ENCODE peak calls at places on chromosomes 6 and 20, in seven cellular contexts. One of them, this sample, is unnamed.

GRCh38 chr6:3162565-3163247 is 5.4 kb upstream of the TUBB2A start:
- DNase-seq in uterus: peak; percentile 70
- DNase-seq in effector CD4-positive, alpha-beta T cell: peak; percentile 51
- DNase-seq in Daoy: peak; percentile 86
- DNase-seq in neuronal stem cell: peak; percentile 77
- DNase-seq in omental fat pad: no peak
- DNase-seq in ureter: peak; percentile 76
- DNase-seq in this sample: peak; percentile 63

GRCh38 chr6:158389188-158389919 is 77.1 kb downstream of the TULP4 start:
- DNase-seq in uterus: no peak
- DNase-seq in effector CD4-positive, alpha-beta T cell: no peak
- DNase-seq in Daoy: no peak
- DNase-seq in neuronal stem cell: no peak
- DNase-seq in omental fat pad: no peak
- DNase-seq in ureter: no peak
- DNase-seq in this sample: no peak

GRCh38 chr20:20211988-20212518 is 155.9 kb upstream of the INSM1 start:
- DNase-seq in uterus: no peak
- DNase-seq in effector CD4-positive, alpha-beta T cell: no peak
- DNase-seq in Daoy: peak; percentile 11
- DNase-seq in neuronal stem cell: no peak
- DNase-seq in omental fat pad: no peak
- DNase-seq in ureter: no peak
- DNase-seq in this sample: no peak

GRCh38 chr20:38212806-38213606 is 47.5 kb downstream of the KIAA1755 start:
- DNase-seq in uterus: no peak
- DNase-seq in effector CD4-positive, alpha-beta T cell: no peak
- DNase-seq in Daoy: no peak
- DNase-seq in neuronal stem cell: no peak
- DNase-seq in omental fat pad: no peak
- DNase-seq in ureter: no peak
- DNase-seq in this sample: no peak

GRCh38 chr6:132147530-132148011 is 196.4 kb upstream of the CCN2 start:
- DNase-seq in uterus: no peak
- DNase-seq in effector CD4-positive, alpha-beta T cell: no peak
- DNase-seq in Daoy: peak; percentile 86
- DNase-seq in neuronal stem cell: no peak
- DNase-seq in omental fat pad: no peak
- DNase-seq in ureter: no peak
- DNase-seq in this sample: no peak

GRCh38 chr6:33926451-33926850 is 122.6 kb upstream of the MLN start:
- DNase-seq in uterus: no peak
- DNase-seq in effector CD4-positive, alpha-beta T cell: no peak
- DNase-seq in Daoy: peak; percentile 21
- DNase-seq in neuronal stem cell: no peak
- DNase-seq in omental fat pad: no peak
- DNase-seq in ureter: no peak
- DNase-seq in this sample: no peak

GRCh38 chr6:155436981-155437749 is 18.5 kb downstream of the NOX3 start:
- DNase-seq in uterus: no peak
- DNase-seq in effector CD4-positive, alpha-beta T cell: no peak
- DNase-seq in Daoy: no peak
- DNase-seq in neuronal stem cell: no peak
- DNase-seq in omental fat pad: no peak
- DNase-seq in ureter: no peak
- DNase-seq in this sample: no peak

GRCh38 chr20:36754656-36755222 is 8.8 kb upstream of the NDRG3 start:
- DNase-seq in uterus: peak; percentile 57
- DNase-seq in effector CD4-positive, alpha-beta T cell: peak; percentile 29
- DNase-seq in Daoy: peak; percentile 50
- DNase-seq in neuronal stem cell: peak; percentile 41
- DNase-seq in omental fat pad: no peak
- DNase-seq in ureter: no peak
- DNase-seq in this sample: peak; percentile 75

GRCh38 chr6:39251406-39251805 is 22.1 kb upstream of the KCNK5 start:
- DNase-seq in uterus: no peak
- DNase-seq in effector CD4-positive, alpha-beta T cell: no peak
- DNase-seq in Daoy: peak; percentile 40
- DNase-seq in neuronal stem cell: no peak
- DNase-seq in omental fat pad: no peak
- DNase-seq in ureter: no peak
- DNase-seq in this sample: no peak

GRCh38 chr6:13614126-13614925 is 809 bp upstream of the NOL7 start:
- DNase-seq in uterus: no peak
- DNase-seq in effector CD4-positive, alpha-beta T cell: peak; percentile 15
- DNase-seq in Daoy: peak; percentile 73
- DNase-seq in neuronal stem cell: no peak
- DNase-seq in omental fat pad: no peak
- DNase-seq in ureter: no peak
- DNase-seq in this sample: no peak

GRCh38 chr6:157092736-157093135 is 230.6 kb downstream of the TMEM242 start:
- DNase-seq in uterus: no peak
- DNase-seq in effector CD4-positive, alpha-beta T cell: no peak
- DNase-seq in Daoy: peak; percentile 51
- DNase-seq in neuronal stem cell: no peak
- DNase-seq in omental fat pad: no peak
- DNase-seq in ureter: no peak
- DNase-seq in this sample: no peak

GRCh38 chr6:52595000-52595795 is 18.3 kb upstream of the TRAM2 start:
- DNase-seq in uterus: peak; percentile 63
- DNase-seq in effector CD4-positive, alpha-beta T cell: no peak
- DNase-seq in Daoy: peak; percentile 79
- DNase-seq in neuronal stem cell: no peak
- DNase-seq in omental fat pad: no peak
- DNase-seq in ureter: no peak
- DNase-seq in this sample: no peak

GRCh38 chr6:70657706-70658105 is 10.0 kb upstream of the SMAP1 start:
- DNase-seq in uterus: no peak
- DNase-seq in effector CD4-positive, alpha-beta T cell: no peak
- DNase-seq in Daoy: no peak
- DNase-seq in neuronal stem cell: no peak
- DNase-seq in omental fat pad: no peak
- DNase-seq in ureter: no peak
- DNase-seq in this sample: no peak

GRCh38 chr20:38132910-38133501 is 32.1 kb downstream of the TGM2 start:
- DNase-seq in uterus: no peak
- DNase-seq in effector CD4-positive, alpha-beta T cell: no peak
- DNase-seq in Daoy: no peak
- DNase-seq in neuronal stem cell: no peak
- DNase-seq in omental fat pad: no peak
- DNase-seq in ureter: no peak
- DNase-seq in this sample: no peak

GRCh38 chr6:54493138-54493537 is 184.9 kb downstream of the TINAG start:
- DNase-seq in uterus: no peak
- DNase-seq in effector CD4-positive, alpha-beta T cell: no peak
- DNase-seq in Daoy: no peak
- DNase-seq in neuronal stem cell: no peak
- DNase-seq in omental fat pad: no peak
- DNase-seq in ureter: no peak
- DNase-seq in this sample: no peak

GRCh38 chr6:168607272-168608112 is 166.5 kb downstream of the SMOC2 start:
- DNase-seq in uterus: peak; percentile 89
- DNase-seq in effector CD4-positive, alpha-beta T cell: no peak
- DNase-seq in Daoy: no peak
- DNase-seq in neuronal stem cell: no peak
- DNase-seq in omental fat pad: no peak
- DNase-seq in ureter: no peak
- DNase-seq in this sample: no peak

GRCh38 chr20:1652960-1653359 is 4.6 kb downstream of the SIRPG start:
- DNase-seq in uterus: no peak
- DNase-seq in effector CD4-positive, alpha-beta T cell: no peak
- DNase-seq in Daoy: no peak
- DNase-seq in neuronal stem cell: no peak
- DNase-seq in omental fat pad: no peak
- DNase-seq in ureter: no peak
- DNase-seq in this sample: no peak

This sample was measured in hippocampal formation.